ENCODE peak calls at places on chromosomes 5 and 9, in nine cellular contexts. One of them, this sample, is unnamed.

GRCh38 chr9:85013703-85014102 is 344.2 kb downstream of the NTRK2 start:
- DNase-seq in colonic mucosa: no peak
- DNase-seq in heart left ventricle: no peak
- DNase-seq in right atrium auricular region: no peak
- DNase-seq in mucosa of descending colon: no peak
- DNase-seq in CD8-positive, alpha-beta T cell: no peak
- DNase-seq in Peyer's patch: no peak
- DNase-seq in RWPE2: no peak
- DNase-seq in right lobe of liver: no peak
- DNase-seq in this sample: no peak

GRCh38 chr5:168088415-168089165 is 202.9 kb upstream of the WWC1 start:
- DNase-seq in mucosa of descending colon: no peak
- DNase-seq in colonic mucosa: no peak
- DNase-seq in right lobe of liver: no peak
- DNase-seq in Peyer's patch: no peak
- DNase-seq in heart left ventricle: no peak
- DNase-seq in CD8-positive, alpha-beta T cell: no peak
- DNase-seq in right atrium auricular region: no peak
- DNase-seq in RWPE2: no peak
- DNase-seq in this sample: no peak

GRCh38 chr5:659496-660263 is 33.5 kb downstream of the TPPP start:
- DNase-seq in RWPE2: no peak
- DNase-seq in CD8-positive, alpha-beta T cell: no peak
- DNase-seq in right atrium auricular region: no peak
- DNase-seq in mucosa of descending colon: peak; percentile 6
- DNase-seq in colonic mucosa: no peak
- DNase-seq in right lobe of liver: no peak
- DNase-seq in Peyer's patch: no peak
- DNase-seq in heart left ventricle: no peak
- DNase-seq in this sample: no peak

GRCh38 chr5:121949885-121950284 is 11.9 kb upstream of the SRFBP1 start:
- DNase-seq in colonic mucosa: peak; percentile 41
- DNase-seq in heart left ventricle: no peak
- DNase-seq in RWPE2: no peak
- DNase-seq in right lobe of liver: no peak
- DNase-seq in CD8-positive, alpha-beta T cell: no peak
- DNase-seq in Peyer's patch: no peak
- DNase-seq in mucosa of descending colon: no peak
- DNase-seq in right atrium auricular region: no peak
- DNase-seq in this sample: no peak

GRCh38 chr5:1253456-1254105 is 28.4 kb downstream of the SLC6A18 start:
- DNase-seq in RWPE2: no peak
- DNase-seq in heart left ventricle: no peak
- DNase-seq in mucosa of descending colon: no peak
- DNase-seq in right lobe of liver: no peak
- DNase-seq in colonic mucosa: no peak
- DNase-seq in CD8-positive, alpha-beta T cell: no peak
- DNase-seq in Peyer's patch: no peak
- DNase-seq in right atrium auricular region: no peak
- DNase-seq in this sample: no peak

GRCh38 chr9:33135086-33135958 is 31.8 kb downstream of the B4GALT1 start:
- DNase-seq in Peyer's patch: no peak
- DNase-seq in CD8-positive, alpha-beta T cell: no peak
- DNase-seq in RWPE2: no peak
- DNase-seq in right atrium auricular region: no peak
- DNase-seq in heart left ventricle: peak; percentile 64
- DNase-seq in colonic mucosa: no peak
- DNase-seq in right lobe of liver: no peak
- DNase-seq in mucosa of descending colon: no peak
- DNase-seq in this sample: no peak

GRCh38 chr5:87074934-87075541 is 192.6 kb upstream of the RASA1 start:
- DNase-seq in CD8-positive, alpha-beta T cell: peak; percentile 64
- DNase-seq in heart left ventricle: no peak
- DNase-seq in mucosa of descending colon: no peak
- DNase-seq in colonic mucosa: peak; percentile 55
- DNase-seq in right atrium auricular region: no peak
- DNase-seq in Peyer's patch: no peak
- DNase-seq in RWPE2: no peak
- DNase-seq in right lobe of liver: no peak
- DNase-seq in this sample: no peak

GRCh38 chr5:61752588-61752987 is 420.5 kb downstream of the ZSWIM6 start:
- DNase-seq in Peyer's patch: no peak
- DNase-seq in CD8-positive, alpha-beta T cell: no peak
- DNase-seq in heart left ventricle: no peak
- DNase-seq in mucosa of descending colon: no peak
- DNase-seq in colonic mucosa: no peak
- DNase-seq in RWPE2: no peak
- DNase-seq in right lobe of liver: no peak
- DNase-seq in right atrium auricular region: no peak
- DNase-seq in this sample: no peak

GRCh38 chr9:613771-614347 is 227.6 kb upstream of the DMRT1 start:
- DNase-seq in heart left ventricle: peak; percentile 81
- DNase-seq in CD8-positive, alpha-beta T cell: peak; percentile 56
- DNase-seq in right lobe of liver: peak; percentile 81
- DNase-seq in Peyer's patch: peak; percentile 58
- DNase-seq in RWPE2: peak; percentile 69
- DNase-seq in mucosa of descending colon: peak; percentile 69
- DNase-seq in right atrium auricular region: peak; percentile 87
- DNase-seq in colonic mucosa: peak; percentile 67
- DNase-seq in this sample: peak; percentile 55

GRCh38 chr9:70595211-70595610 is 180.8 kb upstream of the KLF9 start:
- DNase-seq in heart left ventricle: no peak
- DNase-seq in right atrium auricular region: no peak
- DNase-seq in Peyer's patch: no peak
- DNase-seq in CD8-positive, alpha-beta T cell: no peak
- DNase-seq in right lobe of liver: no peak
- DNase-seq in colonic mucosa: no peak
- DNase-seq in mucosa of descending colon: no peak
- DNase-seq in RWPE2: no peak
- DNase-seq in this sample: no peak

GRCh38 chr9:115013998-115014397 is 83.6 kb upstream of the TNFSF8 start:
- DNase-seq in colonic mucosa: peak; percentile 75
- DNase-seq in RWPE2: no peak
- DNase-seq in CD8-positive, alpha-beta T cell: peak; percentile 86
- DNase-seq in Peyer's patch: peak; percentile 64
- DNase-seq in right atrium auricular region: no peak
- DNase-seq in right lobe of liver: peak; percentile 73
- DNase-seq in mucosa of descending colon: peak; percentile 64
- DNase-seq in heart left ventricle: peak; percentile 71
- DNase-seq in this sample: no peak

DNA sequence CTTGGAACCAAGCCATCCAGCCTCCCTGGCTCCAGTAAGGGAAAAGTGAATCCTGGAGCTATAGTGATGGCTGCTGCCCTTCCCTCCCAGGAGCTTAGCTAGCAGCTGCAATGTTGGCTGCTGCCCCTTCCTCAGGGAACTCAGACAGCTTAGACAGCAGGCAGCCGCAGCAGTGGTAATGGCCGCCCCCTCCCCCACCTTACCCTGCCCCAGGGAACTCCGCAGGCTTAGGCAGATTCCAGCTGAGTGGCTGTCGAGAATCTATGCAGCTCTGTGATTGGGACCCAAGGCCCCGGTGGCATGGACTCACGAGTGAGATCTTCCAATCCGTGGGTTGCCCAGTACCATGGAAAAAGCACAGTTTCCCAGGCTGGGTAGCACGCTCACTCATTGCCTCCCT is 378.6 kb downstream of the NNT start:
- DNase-seq in right atrium auricular region: no peak
- DNase-seq in heart left ventricle: no peak
- DNase-seq in right lobe of liver: no peak
- DNase-seq in Peyer's patch: no peak
- DNase-seq in RWPE2: no peak
- DNase-seq in CD8-positive, alpha-beta T cell: no peak
- DNase-seq in colonic mucosa: no peak
- DNase-seq in mucosa of descending colon: no peak
- DNase-seq in this sample: no peak
- H3K36me3 ChIP-seq in right atrium auricular region: no peaks in the 10 kb centered on the region
- H3K36me3 ChIP-seq in heart left ventricle: no peaks in the 10 kb centered on the region
- H3K36me3 ChIP-seq in right lobe of liver: no peaks in the 10 kb centered on the region
- H3K36me3 ChIP-seq in Peyer's patch: no peaks in the 10 kb centered on the region
- H3K36me3 ChIP-seq in RWPE2: no peaks in the 10 kb centered on the region
- H3K36me3 ChIP-seq in CD8-positive, alpha-beta T cell: no peaks in the 10 kb centered on the region
- H3K36me3 ChIP-seq in colonic mucosa: no peaks in the 10 kb centered on the region
- H3K36me3 ChIP-seq in mucosa of descending colon: no peaks in the 10 kb centered on the region
- H3K36me3 ChIP-seq in this sample: no peaks in the 10 kb centered on the region

DNA sequence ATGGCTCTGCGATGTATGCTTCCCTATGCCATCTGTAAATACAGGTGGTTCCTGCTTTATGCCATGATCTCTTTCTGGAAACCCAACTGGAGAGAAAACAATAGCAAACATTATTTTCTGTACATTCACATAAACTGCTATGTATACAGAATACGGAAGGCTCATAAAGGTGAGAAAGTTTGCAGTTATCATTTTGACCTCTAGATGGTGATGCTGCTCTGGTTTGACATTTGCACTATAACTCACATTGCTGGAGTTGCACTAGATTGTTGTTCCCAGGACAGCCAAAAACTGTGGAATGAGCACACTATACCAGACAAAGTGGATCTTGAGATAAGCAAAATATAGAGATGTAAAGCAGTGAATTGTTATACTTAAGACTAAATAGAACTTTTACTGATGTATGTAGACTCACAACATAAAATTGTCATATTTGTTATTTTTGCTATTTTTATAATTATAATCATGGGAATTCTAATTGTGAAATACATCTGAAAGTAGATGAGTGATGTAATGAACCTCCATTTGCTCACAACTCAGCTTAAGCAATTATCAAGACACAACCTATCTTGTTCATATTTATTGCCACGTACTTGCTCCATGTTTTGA is 246.5 kb downstream of the PTPRD start:
- DNase-seq in RWPE2: no peak
- DNase-seq in CD8-positive, alpha-beta T cell: no peak
- DNase-seq in colonic mucosa: peak; percentile 17
- DNase-seq in mucosa of descending colon: no peak
- DNase-seq in right lobe of liver: no peak
- DNase-seq in Peyer's patch: no peak
- DNase-seq in heart left ventricle: no peak
- DNase-seq in right atrium auricular region: no peak
- DNase-seq in this sample: no peak
- TF ChIP-seq CTCF in RWPE2: peak; percentile 82
- TF ChIP-seq CTCF in CD8-positive, alpha-beta T cell: no peak
- TF ChIP-seq CTCF in colonic mucosa: peak; percentile 42
- TF ChIP-seq CTCF in mucosa of descending colon: no peak
- TF ChIP-seq CTCF in right lobe of liver: peak; percentile 49
- TF ChIP-seq CTCF in Peyer's patch: peak; percentile 45
- TF ChIP-seq CTCF in heart left ventricle: peak; percentile 42
- TF ChIP-seq CTCF in right atrium auricular region: peak; percentile 28
- TF ChIP-seq CTCF in this sample: peak; percentile 63

GRCh38 chr5:154274828-154275185 is 84.3 kb downstream of the GALNT10 start:
- DNase-seq in RWPE2: no peak
- DNase-seq in Peyer's patch: no peak
- DNase-seq in right atrium auricular region: no peak
- DNase-seq in mucosa of descending colon: no peak
- DNase-seq in colonic mucosa: no peak
- DNase-seq in heart left ventricle: no peak
- DNase-seq in right lobe of liver: no peak
- DNase-seq in CD8-positive, alpha-beta T cell: no peak
- DNase-seq in this sample: no peak

GRCh38 chr5:154271466-154271865 is 80.9 kb downstream of the GALNT10 start:
- DNase-seq in colonic mucosa: no peak
- DNase-seq in mucosa of descending colon: no peak
- DNase-seq in Peyer's patch: no peak
- DNase-seq in right atrium auricular region: no peak
- DNase-seq in right lobe of liver: no peak
- DNase-seq in heart left ventricle: no peak
- DNase-seq in CD8-positive, alpha-beta T cell: no peak
- DNase-seq in RWPE2: no peak
- DNase-seq in this sample: no peak

GRCh38 chr5:154273963-154274827 is 83.7 kb downstream of the GALNT10 start:
- DNase-seq in right lobe of liver: no peak
- DNase-seq in right atrium auricular region: no peak
- DNase-seq in colonic mucosa: no peak
- DNase-seq in heart left ventricle: no peak
- DNase-seq in Peyer's patch: no peak
- DNase-seq in mucosa of descending colon: no peak
- DNase-seq in CD8-positive, alpha-beta T cell: no peak
- DNase-seq in RWPE2: no peak
- DNase-seq in this sample: no peak

GRCh38 chr5:154271936-154272514 is 81.5 kb downstream of the GALNT10 start:
- DNase-seq in CD8-positive, alpha-beta T cell: no peak
- DNase-seq in RWPE2: no peak
- DNase-seq in right lobe of liver: no peak
- DNase-seq in colonic mucosa: no peak
- DNase-seq in heart left ventricle: no peak
- DNase-seq in right atrium auricular region: no peak
- DNase-seq in Peyer's patch: no peak
- DNase-seq in mucosa of descending colon: no peak
- DNase-seq in this sample: no peak

DNA sequence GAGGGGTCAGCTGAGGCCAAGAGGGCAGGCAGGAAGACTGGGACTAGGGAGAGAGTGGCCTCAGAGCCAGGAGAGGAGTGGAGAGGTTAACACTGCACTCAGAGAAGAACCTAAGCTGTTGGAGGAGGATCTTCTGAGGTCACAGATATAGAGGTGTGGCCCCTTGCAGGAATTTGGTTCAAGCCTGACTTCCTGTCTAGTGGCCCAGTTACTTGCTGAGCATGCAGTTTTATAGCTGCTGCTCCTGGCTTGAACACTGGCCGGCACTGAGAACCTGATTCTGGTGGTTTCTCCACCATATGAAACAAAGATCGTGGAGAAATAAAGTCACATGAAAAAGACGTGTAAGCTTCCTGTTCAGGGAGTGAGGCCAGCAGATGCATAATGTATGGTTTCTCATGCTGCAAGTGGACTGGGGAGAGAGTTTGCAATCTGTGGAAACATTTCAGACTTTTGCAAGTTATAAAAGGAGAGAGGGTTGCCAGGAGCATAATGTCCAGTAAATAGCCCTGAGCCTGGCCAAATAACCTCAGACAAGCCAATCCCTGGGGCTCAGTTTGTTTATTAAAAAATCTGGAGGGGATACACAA is 82.6 kb downstream of the GALNT10 start:
- DNase-seq in right atrium auricular region: no peak
- DNase-seq in CD8-positive, alpha-beta T cell: no peak
- DNase-seq in mucosa of descending colon: no peak
- DNase-seq in Peyer's patch: no peak
- DNase-seq in RWPE2: no peak
- DNase-seq in right lobe of liver: no peak
- DNase-seq in heart left ventricle: peak; percentile 55
- DNase-seq in colonic mucosa: peak; percentile 39
- DNase-seq in this sample: no peak
- H3K4me3 ChIP-seq in right atrium auricular region: no peak overlapping the region
- H3K4me3 ChIP-seq in CD8-positive, alpha-beta T cell: no peak overlapping the region
- H3K4me3 ChIP-seq in mucosa of descending colon: no peak overlapping the region
- H3K4me3 ChIP-seq in Peyer's patch: no peak overlapping the region
- H3K4me3 ChIP-seq in RWPE2: no peak overlapping the region
- H3K4me3 ChIP-seq in right lobe of liver: no peak overlapping the region
- H3K4me3 ChIP-seq in heart left ventricle: no peak overlapping the region
- H3K4me3 ChIP-seq in colonic mucosa: no peak overlapping the region
- H3K4me3 ChIP-seq in this sample: no peak overlapping the region

DNA sequence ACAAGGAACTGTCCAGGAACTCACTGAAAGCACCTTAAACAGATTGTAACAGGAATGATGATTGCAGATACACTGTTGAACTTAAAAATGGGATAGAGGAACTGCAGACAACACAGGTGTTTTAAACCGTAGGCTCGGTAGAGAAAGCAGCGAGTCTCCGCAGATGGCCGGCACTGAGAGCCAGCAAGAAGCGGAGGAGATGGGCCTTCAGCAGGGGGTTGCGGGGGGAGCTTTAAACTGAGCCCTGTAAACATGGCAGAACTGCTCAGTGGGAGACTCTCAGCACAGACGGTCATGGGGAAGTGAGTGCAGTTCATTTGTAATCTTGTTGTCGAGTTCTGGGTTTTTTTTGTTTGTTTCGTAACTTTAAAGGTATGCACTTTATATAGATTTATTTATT is 155.1 kb upstream of the OTULINL start:
- DNase-seq in Peyer's patch: no peak
- DNase-seq in RWPE2: no peak
- DNase-seq in right lobe of liver: no peak
- DNase-seq in heart left ventricle: no peak
- DNase-seq in colonic mucosa: no peak
- DNase-seq in mucosa of descending colon: no peak
- DNase-seq in right atrium auricular region: no peak
- DNase-seq in CD8-positive, alpha-beta T cell: no peak
- DNase-seq in this sample: no peak
- H3K36me3 ChIP-seq in Peyer's patch: peaks cover 30% of the 10 kb centered on the region
- H3K36me3 ChIP-seq in RWPE2: peaks cover 74% of the 10 kb centered on the region
- H3K36me3 ChIP-seq in right lobe of liver: no peaks in the 10 kb centered on the region
- H3K36me3 ChIP-seq in heart left ventricle: peaks cover 33% of the 10 kb centered on the region
- H3K36me3 ChIP-seq in colonic mucosa: peaks cover 17% of the 10 kb centered on the region
- H3K36me3 ChIP-seq in mucosa of descending colon: no peaks in the 10 kb centered on the region
- H3K36me3 ChIP-seq in right atrium auricular region: peaks cover 17% of the 10 kb centered on the region
- H3K36me3 ChIP-seq in CD8-positive, alpha-beta T cell: no peaks in the 10 kb centered on the region
- H3K36me3 ChIP-seq in this sample: peaks cover 1% of the 10 kb centered on the region

This sample was measured in kidney epithelial cell.